ENCODE peak calls at places on chromosomes 2 and 18, in seven cellular contexts. U, M, N, Z, C, B and R are unnamed samples.

GRCh38 chr2:64770781-64771334 is 117.1 kb upstream of the SERTAD2 start:
- DNase-seq in U (no peak), M (peak; percentile 98), N (peak; percentile 89), Z (no peak), C (no peak), B (no peak), R (peak; percentile 92)

GRCh38 chr2:125296742-125297141 is 1271.7 kb downstream of the CNTNAP5 start:
- DNase-seq in U (no peak), M (no peak), N (no peak), Z (no peak), C (no peak), B (no peak), R (no peak)

GRCh38 chr2:15689654-15690053 is 98.0 kb downstream of the DDX1 start:
- DNase-seq in U (no peak), M (no peak), N (no peak), Z (no peak), C (no peak), B (no peak), R (no peak)

GRCh38 chr2:241315879-241316700 is at the start of gene SEPTIN2:
- DNase-seq in U (no peak), M (no peak), N (no peak), Z (no peak), C (peak; percentile 80), B (peak; percentile 82), R (no peak)

GRCh38 chr18:22282311-22283235 is 113.2 kb downstream of the GATA6 start:
- DNase-seq in U (no peak), M (no peak), N (peak; percentile 97), Z (peak; percentile 30), C (peak; percentile 49), B (no peak), R (peak; percentile 83)

GRCh38 chr2:180647206-180647605 is 333.2 kb upstream of the UBE2E3 start:
- DNase-seq in U (no peak), M (no peak), N (no peak), Z (no peak), C (no peak), B (no peak), R (no peak)

GRCh38 chr18:27377251-27377650 is 192.1 kb upstream of the CHST9 start:
- DNase-seq in U (no peak), M (no peak), N (peak; percentile 52), Z (no peak), C (no peak), B (no peak), R (peak; percentile 50)

GRCh38 chr18:36535202-36535935 is 237.9 kb downstream of the FHOD3 start:
- DNase-seq in U (no peak), M (no peak), N (no peak), Z (no peak), C (no peak), B (no peak), R (no peak)

GRCh38 chr2:171670655-171671054 is 16.6 kb upstream of the DYNC1I2 start:
- DNase-seq in U (no peak), M (no peak), N (no peak), Z (no peak), C (no peak), B (no peak), R (no peak)

GRCh38 chr18:38565513-38565912 is 999.9 kb upstream of the CELF4 start:
- DNase-seq in U (no peak), M (no peak), N (no peak), Z (no peak), C (no peak), B (no peak), R (no peak)

GRCh38 chr2:112958428-112959108 is 19.2 kb upstream of the IL36G start:
- DNase-seq in U (peak; percentile 52), M (peak; percentile 83), N (peak; percentile 63), Z (peak; percentile 59), C (no peak), B (peak; percentile 77), R (peak; percentile 76)

GRCh38 chr2:714005-714741 is 37.0 kb upstream of the TMEM18 start:
- DNase-seq in U (peak; percentile 77), M (peak; percentile 67), N (peak; percentile 37), Z (peak; percentile 47), C (peak; percentile 68), B (peak; percentile 34), R (peak; percentile 20)

GRCh38 chr18:68763082-68763481 is 34.8 kb upstream of the CCDC102B start:
- DNase-seq in U (no peak), M (peak; percentile 46), N (peak; percentile 42), Z (no peak), C (no peak), B (no peak), R (peak; percentile 54)

GRCh38 chr18:50128506-50129271 is 66.3 kb downstream of the MYO5B start:
- DNase-seq in U (peak; percentile 14), M (no peak), N (no peak), Z (no peak), C (no peak), B (no peak), R (peak; percentile 43)
- H3K4me3 ChIP-seq in U (no peak overlapping the region), M (no peak overlapping the region), N (no peak overlapping the region), Z (no peak overlapping the region), C (no peak overlapping the region), B (no peak overlapping the region), R (no peak overlapping the region)

GRCh38 chr18:7116832-7117389 is 686 bp downstream of the LAMA1 start:
- DNase-seq in U (peak; percentile 63), M (peak; percentile 42), N (no peak), Z (no peak), C (no peak), B (no peak), R (peak; percentile 26)

GRCh38 chr18:7122376-7122775 is 4.8 kb upstream of the LAMA1 start:
- DNase-seq in U (no peak), M (no peak), N (no peak), Z (no peak), C (no peak), B (no peak), R (no peak)

GRCh38 chr18:7116001-7116831 is 1.4 kb downstream of the LAMA1 start:
- DNase-seq in U (peak; percentile 60), M (peak; percentile 55), N (no peak), Z (no peak), C (no peak), B (no peak), R (peak; percentile 42)

GRCh38 chr18:7117390-7118355 is at the start of gene LAMA1:
- DNase-seq in U (peak; percentile 89), M (peak; percentile 63), N (no peak), Z (no peak), C (peak; percentile 48), B (no peak), R (peak; percentile 32)
- H3K4me3 ChIP-seq in U (peak within 1 kb of the TSS; percentile 72), M (peak within 1 kb of the TSS; percentile 46), N (peak within 1 kb of the TSS; percentile 17), Z (no peak within 1 kb of the TSS), C (peak within 1 kb of the TSS; percentile 39), B (no peak within 1 kb of the TSS), R (peak within 1 kb of the TSS; percentile 53)

DNA sequence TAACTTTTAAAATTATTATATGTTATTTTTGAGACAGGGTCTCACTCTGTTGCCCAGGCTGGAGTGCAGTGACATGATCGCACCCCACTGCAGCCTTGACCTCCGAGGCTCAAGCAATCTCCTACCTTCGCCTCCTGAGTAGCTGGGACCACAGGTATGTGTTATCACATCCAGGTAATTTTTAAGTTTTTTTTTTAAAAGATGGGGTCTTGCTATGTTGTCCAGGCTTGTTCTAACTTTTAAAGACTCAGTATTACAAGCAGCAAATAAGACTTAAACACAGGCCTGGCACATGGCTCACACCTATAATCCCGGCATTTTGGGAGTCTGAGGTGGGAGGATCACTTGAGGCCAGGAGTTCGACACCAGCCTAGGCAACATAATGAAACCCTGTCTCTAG is 101.2 kb downstream of the ASXL2 start:
- DNase-seq in U (no peak), M (no peak), N (no peak), Z (no peak), C (no peak), B (no peak), R (no peak)
- H3K4me3 ChIP-seq in U (no peak overlapping the region), M (no peak overlapping the region), N (no peak overlapping the region), Z (no peak overlapping the region), C (no peak overlapping the region), B (no peak overlapping the region), R (no peak overlapping the region)

GRCh38 chr2:24886640-24887324 is 33.3 kb downstream of the ADCY3 start:
- DNase-seq in U (no peak), M (peak; percentile 52), N (no peak), Z (no peak), C (no peak), B (no peak), R (no peak)
- H3K4me3 ChIP-seq in U (no peak overlapping the region), M (no peak overlapping the region), N (no peak overlapping the region), Z (no peak overlapping the region), C (no peak overlapping the region), B (no peak overlapping the region), R (no peak overlapping the region)

DNA sequence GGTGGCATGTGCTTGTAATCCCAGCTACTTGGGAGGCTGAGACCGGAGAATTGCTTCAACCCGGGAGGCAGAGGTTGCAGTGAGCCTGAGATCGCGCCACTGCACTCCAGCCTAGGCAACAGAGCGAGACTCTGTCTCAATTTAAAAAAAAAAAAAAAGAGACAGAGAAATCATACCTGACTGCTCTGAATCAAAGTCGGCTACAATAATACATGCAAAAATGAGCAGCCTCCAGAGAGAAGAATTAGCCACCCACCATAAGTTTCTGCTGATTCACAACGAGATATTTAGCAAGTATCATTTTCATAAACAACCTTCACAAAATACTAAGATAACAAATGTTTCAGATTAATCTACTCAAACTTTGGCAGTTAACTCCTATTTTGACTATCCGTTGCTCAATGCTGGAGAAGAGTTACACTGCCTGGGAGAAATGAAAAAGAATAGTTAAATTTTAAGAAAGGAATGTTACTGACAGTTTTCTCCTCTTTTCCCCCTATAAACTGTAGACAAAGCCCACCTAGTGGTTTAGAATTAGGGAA is 1.5 kb downstream of the OSBPL1A start:
- DNase-seq in U (no peak), M (peak; percentile 47), N (no peak), Z (no peak), C (no peak), B (no peak), R (no peak)
- H3K4me3 ChIP-seq in U (no peak overlapping the region), M (peak overlapping the region; percentile 84), N (no peak overlapping the region), Z (no peak overlapping the region), C (no peak overlapping the region), B (no peak overlapping the region), R (no peak overlapping the region)

GRCh38 chr2:197241590-197241989 is 69.0 kb downstream of the ANKRD44 start:
- DNase-seq in U (no peak), M (no peak), N (no peak), Z (no peak), C (no peak), B (no peak), R (no peak)

GRCh38 chr2:197241153-197241552 is 69.4 kb downstream of the ANKRD44 start:
- DNase-seq in U (no peak), M (no peak), N (no peak), Z (no peak), C (no peak), B (no peak), R (no peak)

GRCh38 chr2:197239434-197239833 is 71.1 kb downstream of the ANKRD44 start:
- DNase-seq in U (no peak), M (no peak), N (no peak), Z (no peak), C (no peak), B (no peak), R (no peak)

GRCh38 chr2:197240713-197241050 is 69.9 kb downstream of the ANKRD44 start:
- DNase-seq in U (no peak), M (no peak), N (no peak), Z (no peak), C (no peak), B (no peak), R (no peak)

GRCh38 chr2:197240018-197240712 is 70.4 kb downstream of the ANKRD44 start:
- DNase-seq in U (no peak), M (no peak), N (no peak), Z (no peak), C (no peak), B (no peak), R (no peak)
- H3K4me3 ChIP-seq in U (no peak overlapping the region), M (no peak overlapping the region), N (no peak overlapping the region), Z (no peak overlapping the region), C (no peak overlapping the region), B (no peak overlapping the region), R (no peak overlapping the region)